ENCODE peak calls at places on chromosomes 7 and 10, in seven cellular contexts. B, J, F, R, H, T and X are unnamed samples.

GRCh38 chr7:22174574-22174953 is 182.4 kb downstream of the RAPGEF5 start:
- DNase-seq in B (no peak), J (no peak), F (no peak), R (no peak), H (no peak), T (no peak), X (no peak)

GRCh38 chr7:139034855-139035587 is 821 bp downstream of the ZC3HAV1L start:
- DNase-seq in B (peak), J (no peak), F (peak), R (no peak), H (peak), T (peak), X (peak)

GRCh38 chr10:4051408-4052151 is 266.6 kb upstream of the KLF6 start:
- DNase-seq in B (no peak), J (no peak), F (peak), R (no peak), H (no peak), T (no peak), X (no peak)

GRCh38 chr10:54815583-54815982 is 14.6 kb upstream of the PCDH15 start:
- DNase-seq in B (no peak), J (no peak), F (no peak), R (no peak), H (peak), T (no peak), X (no peak)

GRCh38 chr10:52232561-52233350 is 81.3 kb upstream of the DKK1 start:
- DNase-seq in B (no peak), J (no peak), F (peak), R (no peak), H (no peak), T (no peak), X (no peak)

GRCh38 chr10:88254091-88254490 is 329.0 kb downstream of the RNLS start:
- DNase-seq in B (peak), J (peak), F (peak), R (no peak), H (peak), T (peak), X (peak)

GRCh38 chr10:53401536-53401935 is 629.0 kb upstream of the MBL2 start:
- DNase-seq in B (no peak), J (no peak), F (no peak), R (no peak), H (no peak), T (no peak), X (no peak)

GRCh38 chr7:8176370-8177081 is 85.4 kb downstream of the ICA1 start:
- DNase-seq in B (no peak), J (no peak), F (no peak), R (no peak), H (no peak), T (no peak), X (no peak)

GRCh38 chr10:7243873-7244272 is 167.0 kb downstream of the SFMBT2 start:
- DNase-seq in B (no peak), J (no peak), F (no peak), R (no peak), H (no peak), T (no peak), X (no peak)

GRCh38 chr7:5525271-5526189 is 101.9 kb upstream of the TNRC18 start:
- DNase-seq in B (no peak), J (peak), F (peak), R (no peak), H (peak), T (peak), X (peak)
- H3K4me3 ChIP-seq in B (peak), J (no peak), F (peak), R (no peak), H (no peak), T (no peak), X (no peak)

GRCh38 chr10:70508912-70509366 is 30.4 kb downstream of the PALD1 start:
- DNase-seq in B (no peak), J (no peak), F (peak), R (no peak), H (no peak), T (peak), X (no peak)
- H3K4me3 ChIP-seq in B (no peak), J (no peak), F (no peak), R (no peak), H (no peak), T (no peak), X (no peak)

GRCh38 chr7:39432807-39433416 is 133.3 kb upstream of the YAE1 start:
- DNase-seq in B (no peak), J (no peak), F (no peak), R (no peak), H (no peak), T (no peak), X (no peak)
- H3K4me3 ChIP-seq in B (no peak), J (no peak), F (no peak), R (no peak), H (no peak), T (no peak), X (no peak)

GRCh38 chr7:152122540-152122939 is 97.1 kb downstream of the GALNT11 start:
- DNase-seq in B (no peak), J (no peak), F (no peak), R (no peak), H (no peak), T (no peak), X (no peak)
- H3K4me3 ChIP-seq in B (no peak), J (no peak), F (no peak), R (no peak), H (no peak), T (no peak), X (no peak)

GRCh38 chr10:79079490-79080355 is 11.0 kb downstream of the ZMIZ1 start:
- DNase-seq in B (peak), J (no peak), F (peak), R (no peak), H (no peak), T (peak), X (peak)
- H3K4me3 ChIP-seq in B (no peak), J (peak), F (peak), R (no peak), H (no peak), T (no peak), X (no peak)

DNA sequence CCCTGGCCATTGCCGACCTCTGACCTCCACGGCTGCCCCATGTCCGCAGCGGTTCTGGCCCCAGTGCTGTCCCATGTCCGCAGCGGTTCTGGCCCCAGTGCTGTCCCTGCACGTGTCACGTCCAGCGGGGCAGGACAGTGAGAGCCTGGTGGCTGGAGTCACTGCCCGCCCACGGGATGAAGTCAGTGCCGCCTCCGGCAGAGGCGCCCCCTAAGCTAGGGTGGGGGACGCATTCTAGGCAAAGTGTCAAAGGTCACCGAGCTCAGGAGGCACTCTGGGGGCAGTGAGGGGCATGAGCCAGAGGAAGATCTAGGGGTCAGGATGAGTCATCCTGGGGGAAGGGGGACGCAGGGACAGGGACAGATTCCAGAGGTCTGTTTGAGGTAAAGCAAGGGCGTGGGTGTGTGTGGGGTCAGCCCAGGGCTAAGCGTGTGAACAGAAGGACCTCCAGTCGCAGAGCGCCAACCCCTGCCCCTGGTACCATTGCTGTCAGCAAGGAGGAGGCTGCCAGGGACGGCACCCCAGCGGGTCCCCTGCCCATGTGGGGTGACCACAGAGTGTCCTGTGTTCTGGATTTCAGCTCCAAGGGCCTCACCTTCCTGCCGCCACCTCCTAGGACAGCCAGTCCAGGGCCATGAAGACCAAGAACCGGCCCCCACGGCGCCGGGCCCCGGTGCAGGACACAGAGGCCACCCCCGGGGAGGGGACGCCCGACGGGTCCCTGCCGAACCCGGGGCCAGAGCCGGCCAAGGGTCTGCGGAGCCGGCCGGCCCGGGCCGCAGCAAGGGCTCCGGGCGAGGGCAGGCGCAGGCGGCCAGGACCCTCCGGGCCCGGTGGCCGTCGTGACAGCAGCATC is 665 bp downstream of the BHLHA15 start:
- DNase-seq in B (no peak), J (no peak), F (no peak), R (no peak), H (no peak), T (no peak), X (no peak)
- H3K4me3 ChIP-seq in B (peak), J (peak), F (no peak), R (peak), H (no peak), T (peak), X (peak)